ENCODE peak calls at places on chromosomes 4 and X, in eight cellular contexts. I is T-helper 17 cell, V is AG08395, H is HT1080, N is T-helper 22 cell, F is nephron progenitor cell, O is bronchial epithelial cell, L is progenitor cell of endocrine pancreas. Z is an unnamed sample.

GRCh38 chrX:110359273-110359672 is 625 bp downstream of the RTL9 start:
- DNase-seq in L (no peak), H (peak), O (no peak), N (no peak), F (no peak), V (no peak), I (no peak), Z (no peak)

GRCh38 chr4:88357262-88357661 is 21.4 kb upstream of the HERC6 start:
- DNase-seq in V (no peak), N (no peak), I (no peak), H (no peak), L (no peak), O (no peak), F (no peak), Z (no peak)

GRCh38 chr4:154376461-154376860 is 115.1 kb downstream of the DCHS2 start:
- DNase-seq in H (no peak), I (no peak), L (no peak), F (no peak), O (no peak), N (no peak), V (no peak), Z (no peak)

GRCh38 chrX:46737462-46737861 is 21.5 kb downstream of the SLC9A7 start:
- DNase-seq in N (no peak), I (no peak), O (peak), L (no peak), F (no peak), H (no peak), V (peak), Z (no peak)

GRCh38 chr4:76993787-76994641 is 44.5 kb downstream of the SEPTIN11 start:
- DNase-seq in L (no peak), N (peak), I (peak), H (no peak), V (no peak), O (no peak), F (no peak), Z (no peak)

GRCh38 chr4:81466841-81467671 is 4.7 kb downstream of the RASGEF1B start:
- DNase-seq in F (peak), N (peak), V (peak), H (no peak), I (peak), L (peak), O (peak), Z (peak)

GRCh38 chr4:102449751-102450352 is 51.3 kb upstream of the NFKB1 start:
- DNase-seq in L (peak), F (peak), I (no peak), H (peak), N (no peak), O (peak), V (peak), Z (peak)

GRCh38 chr4:126267689-126268088 is 952.9 kb downstream of the FAT4 start:
- DNase-seq in L (no peak), O (peak), I (no peak), H (no peak), N (no peak), F (no peak), V (peak), Z (no peak)

GRCh38 chr4:32858971-32859370 is 2138.8 kb downstream of the PCDH7 start:
- DNase-seq in O (peak), H (peak), L (no peak), N (no peak), F (no peak), I (no peak), V (peak), Z (peak)

GRCh38 chr4:61411241-61411640 is 211.1 kb downstream of the ADGRL3 start:
- DNase-seq in I (no peak), H (no peak), V (no peak), F (no peak), L (no peak), O (no peak), N (no peak), Z (no peak)

GRCh38 chr4:94451051-94451404 is 714 bp upstream of the PDLIM5 start:
- DNase-seq in O (no peak), F (no peak), I (no peak), L (no peak), V (no peak), N (no peak), H (no peak), Z (no peak)

GRCh38 chr4:134747108-134747805 is 545.7 kb upstream of the PABPC4L start:
- DNase-seq in V (no peak), L (no peak), N (no peak), O (no peak), H (peak), F (no peak), I (no peak), Z (no peak)